ENCODE peak calls at places on chromosome 22, in seven cellular contexts. M is HCT116; X is activated CD8-positive, alpha-beta memory T cell treated with anti-CD3 and anti-CD28 coated beads, Interleukin-2, amount 10 ng/mL, durations not matched to agents 7 days and 5 days; S is left cardiac atrium; F is aorta; J is pancreas; Q is naive B cell. Y is an unnamed sample.

GRCh38 chr22:23772315-23773246 is at the start of gene MMP11:
- ATAC-seq in M (peak), Q (peak), J (peak), S (peak), F (peak), X (peak), Y (peak)

GRCh38 chr22:50019316-50019715 is 6.8 kb upstream of the IL17REL start:
- ATAC-seq in S (no peak), X (peak), F (no peak), M (no peak), J (no peak), Q (no peak), Y (no peak)

GRCh38 chr22:21928048-21928447 is 24.6 kb downstream of the PPM1F start:
- ATAC-seq in X (no peak), S (no peak), M (no peak), F (no peak), Q (no peak), J (peak), Y (no peak)

GRCh38 chr22:42976131-42976530 is 38.8 kb downstream of the PACSIN2 start:
- ATAC-seq in M (no peak), X (no peak), F (no peak), J (no peak), Q (no peak), S (no peak), Y (no peak)

GRCh38 chr22:42286205-42286604 is 15.8 kb upstream of the TCF20 start:
- ATAC-seq in Q (peak), X (peak), J (no peak), M (no peak), F (no peak), S (no peak), Y (no peak)

GRCh38 chr22:31829505-31829904 is 75.7 kb downstream of the DEPDC5 start:
- ATAC-seq in Q (no peak), X (peak), S (peak), F (no peak), J (peak), M (peak), Y (no peak)

GRCh38 chr22:28801845-28802594 is 1.7 kb upstream of the XBP1 start:
- ATAC-seq in M (no peak), J (peak), F (no peak), X (no peak), Q (no peak), S (no peak), Y (no peak)

GRCh38 chr22:21032037-21032842 is at the start of gene SLC7A4:
- ATAC-seq in Q (no peak), S (peak), X (peak), M (no peak), J (peak), F (no peak), Y (peak)

GRCh38 chr22:24494182-24494534 is 974 bp upstream of the UPB1 start:
- ATAC-seq in X (no peak), J (peak), S (no peak), Q (no peak), M (no peak), F (no peak), Y (no peak)

GRCh38 chr22:36885474-36885873 is 24.7 kb downstream of the NCF4 start:
- ATAC-seq in Q (no peak), J (no peak), M (no peak), S (no peak), X (no peak), F (no peak), Y (no peak)

GRCh38 chr22:36934940-36935610 is 21.6 kb downstream of the CSF2RB start:
- ATAC-seq in M (no peak), F (no peak), X (no peak), J (no peak), Q (no peak), S (no peak), Y (no peak)

GRCh38 chr22:33162196-33162595 is 104.0 kb upstream of the SYN3 start:
- ATAC-seq in F (no peak), Q (no peak), X (no peak), J (no peak), S (no peak), M (no peak), Y (no peak)

GRCh38 chr22:17832665-17833064 is 58.4 kb upstream of the BID start:
- ATAC-seq in Q (no peak), S (peak), X (no peak), J (no peak), M (no peak), F (no peak), Y (no peak)

GRCh38 chr22:38056969-38057841 is at the start of gene PICK1:
- ATAC-seq in M (peak), X (peak), F (peak), J (peak), Q (peak), S (peak), Y (peak)

GRCh38 chr22:39184586-39185577 is 32.4 kb upstream of the CBX7 start:
- ATAC-seq in S (no peak), X (no peak), Q (no peak), F (no peak), M (no peak), J (no peak), Y (peak)

GRCh38 chr22:41841085-41841712 is 8.3 kb downstream of the SREBF2 start:
- ATAC-seq in S (no peak), X (no peak), M (peak), F (no peak), J (no peak), Q (no peak), Y (no peak)

GRCh38 chr22:44455963-44456358 is 42.1 kb downstream of the RTL6 start:
- ATAC-seq in X (peak), Q (no peak), S (no peak), M (no peak), F (no peak), J (no peak), Y (no peak)

GRCh38 chr22:32574397-32574796 is 99.8 kb downstream of the FBXO7 start:
- ATAC-seq in X (peak), S (no peak), M (no peak), J (no peak), F (no peak), Q (no peak), Y (peak)

GRCh38 chr22:29987143-29987542 is 93.1 kb upstream of the HORMAD2 start:
- ATAC-seq in S (no peak), Q (no peak), J (no peak), F (no peak), X (peak), M (no peak), Y (no peak)

Y was measured in gastroesophageal sphincter.